ENCODE peak calls at places on chromosomes 5 and 9, in eight cellular contexts. B is BE2C, F is uterus, G is hepatocyte, R is GM23248, J is neuronal stem cell, K is aorta, U is heart right ventricle. X is an unnamed sample.
A peak's percentile ranks its signal among the peaks of the same experiment; 100 is the strongest.

GRCh38 chr9:21661626-21662025 is 140.8 kb upstream of the MTAP start:
- DNase-seq in J (no peak), F (no peak), B (no peak), R (peak; percentile 46), G (no peak), K (no peak), U (no peak), X (no peak)

GRCh38 chr9:131420913-131421312 is 27.0 kb downstream of the PRRC2B start:
- DNase-seq in B (no peak), R (peak; percentile 76), G (peak; percentile 44), F (no peak), U (no peak), J (no peak), K (no peak), X (no peak)

GRCh38 chr5:111072949-111073682 is 1.6 kb downstream of the TSLP start:
- DNase-seq in G (peak; percentile 20), F (peak; percentile 20), U (peak; percentile 76), K (peak; percentile 71), R (peak; percentile 46), J (peak; percentile 49), B (peak; percentile 52), X (peak; percentile 81)

GRCh38 chr9:698276-698675 is 143.2 kb upstream of the DMRT1 start:
- DNase-seq in B (no peak), U (no peak), G (no peak), F (no peak), J (no peak), K (no peak), R (peak; percentile 86), X (no peak)

GRCh38 chr9:86944974-86945867 is 2.1 kb downstream of the GAS1 start:
- DNase-seq in F (peak; percentile 32), G (peak; percentile 15), B (no peak), J (no peak), K (peak; percentile 55), U (no peak), R (peak; percentile 64), X (no peak)

GRCh38 chr5:57986746-57987145 is 473.1 kb downstream of the PLK2 start:
- DNase-seq in F (peak; percentile 18), U (no peak), B (peak; percentile 8), J (no peak), R (peak; percentile 63), K (peak; percentile 59), G (peak; percentile 5), X (no peak)

GRCh38 chr5:108481355-108481931 is 99.5 kb upstream of the FBXL17 start:
- DNase-seq in U (no peak), K (no peak), G (peak; percentile 69), J (peak; percentile 9), F (no peak), R (peak; percentile 63), B (peak; percentile 21), X (no peak)

GRCh38 chr5:172714491-172715420 is 56.2 kb downstream of the DUSP1 start:
- DNase-seq in G (peak; percentile 84), F (peak; percentile 74), J (peak; percentile 51), B (peak; percentile 85), K (peak; percentile 93), R (peak; percentile 78), U (peak; percentile 76), X (peak; percentile 89)

GRCh38 chr5:128305341-128305740 is 221.8 kb downstream of the SLC12A2 start:
- DNase-seq in F (no peak), K (no peak), G (no peak), U (no peak), J (no peak), R (no peak), B (no peak), X (no peak)

GRCh38 chr5:178786424-178786823 is 56.0 kb upstream of the ZNF354A start:
- DNase-seq in B (no peak), G (no peak), K (no peak), R (no peak), F (no peak), J (no peak), U (no peak), X (no peak)

GRCh38 chr5:178786859-178787499 is 56.5 kb upstream of the ZNF354A start:
- DNase-seq in U (no peak), G (peak; percentile 90), J (no peak), R (peak; percentile 82), F (no peak), B (no peak), K (no peak), X (no peak)

GRCh38 chr5:178788381-178789085 is 58.1 kb upstream of the ZNF354A start:
- DNase-seq in B (no peak), U (no peak), G (no peak), R (no peak), K (no peak), F (no peak), J (no peak), X (no peak)

GRCh38 chr5:178785999-178786398 is 55.5 kb upstream of the ZNF354A start:
- DNase-seq in G (peak; percentile 35), K (no peak), R (peak; percentile 72), F (no peak), B (no peak), U (no peak), J (no peak), X (no peak)

DNA sequence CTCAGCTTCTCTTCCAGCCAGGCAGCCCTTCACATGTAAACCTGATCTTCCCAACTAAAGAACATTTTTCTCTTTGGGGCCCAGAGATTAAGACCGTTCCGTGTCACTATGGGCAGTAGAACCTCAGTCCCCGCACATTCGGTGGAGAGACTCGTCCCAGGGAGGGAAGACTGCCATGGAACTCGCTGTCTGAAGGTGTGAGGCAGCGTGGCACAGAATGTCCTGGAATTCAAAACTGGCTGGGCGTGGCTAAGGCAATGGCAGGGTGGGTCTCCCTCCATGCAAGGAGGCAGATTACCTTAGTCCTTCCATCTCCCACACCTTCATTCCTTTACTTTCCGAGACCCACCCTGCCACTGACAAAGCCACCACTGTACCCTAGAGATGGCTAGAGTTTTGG is 57.4 kb upstream of the ZNF354A start:
- DNase-seq in B (no peak), J (no peak), K (no peak), G (no peak), F (no peak), U (no peak), R (no peak), X (no peak)
- H3K9me3 ChIP-seq in B (no peaks in the 10 kb centered on the region), J (no peaks in the 10 kb centered on the region), K (no peaks in the 10 kb centered on the region), G (no peaks in the 10 kb centered on the region), F (no peaks in the 10 kb centered on the region), U (no peaks in the 10 kb centered on the region), R (no peaks in the 10 kb centered on the region), X (no peaks in the 10 kb centered on the region)

GRCh38 chr5:126483156-126483555 is 59.9 kb downstream of the GRAMD2B start:
- DNase-seq in B (no peak), J (no peak), R (peak; percentile 35), K (no peak), G (no peak), F (no peak), U (no peak), X (no peak)

GRCh38 chr5:126482591-126482990 is 59.4 kb downstream of the GRAMD2B start:
- DNase-seq in U (no peak), J (no peak), K (no peak), G (no peak), R (no peak), F (no peak), B (no peak), X (no peak)

GRCh38 chr5:126481243-126481642 is 58.0 kb downstream of the GRAMD2B start:
- DNase-seq in G (no peak), R (peak; percentile 40), K (no peak), U (no peak), J (no peak), B (no peak), F (no peak), X (no peak)

GRCh38 chr5:126479810-126480209 is 56.6 kb downstream of the GRAMD2B start:
- DNase-seq in J (no peak), U (no peak), K (no peak), B (no peak), F (no peak), R (no peak), G (no peak), X (no peak)

DNA sequence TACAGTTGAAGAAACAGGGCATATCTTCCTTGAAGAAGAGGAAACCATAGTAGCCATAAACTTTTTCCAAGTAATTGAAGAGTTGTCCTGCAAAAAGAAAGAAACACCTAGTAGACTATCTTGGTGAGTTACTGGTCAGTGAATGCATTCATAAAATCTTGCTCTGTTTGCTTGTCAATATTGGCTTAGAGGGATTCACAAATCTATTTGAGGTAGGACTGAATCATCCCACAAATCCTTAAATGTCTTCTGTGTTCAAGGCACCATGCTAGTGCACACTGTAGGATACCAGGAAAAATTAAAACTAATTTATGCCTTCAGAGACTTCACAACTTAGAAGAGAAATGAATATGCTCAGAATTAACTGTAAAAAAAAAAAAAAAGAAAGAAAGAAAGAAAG is 57.6 kb downstream of the GRAMD2B start:
- DNase-seq in R (no peak), B (no peak), G (no peak), K (no peak), U (no peak), J (no peak), F (no peak), X (no peak)
- H3K9me3 ChIP-seq in R (no peaks in the 10 kb centered on the region), B (no peaks in the 10 kb centered on the region), G (no peaks in the 10 kb centered on the region), K (no peaks in the 10 kb centered on the region), U (no peaks in the 10 kb centered on the region), J (no peaks in the 10 kb centered on the region), F (no peaks in the 10 kb centered on the region), X (no peaks in the 10 kb centered on the region)

DNA sequence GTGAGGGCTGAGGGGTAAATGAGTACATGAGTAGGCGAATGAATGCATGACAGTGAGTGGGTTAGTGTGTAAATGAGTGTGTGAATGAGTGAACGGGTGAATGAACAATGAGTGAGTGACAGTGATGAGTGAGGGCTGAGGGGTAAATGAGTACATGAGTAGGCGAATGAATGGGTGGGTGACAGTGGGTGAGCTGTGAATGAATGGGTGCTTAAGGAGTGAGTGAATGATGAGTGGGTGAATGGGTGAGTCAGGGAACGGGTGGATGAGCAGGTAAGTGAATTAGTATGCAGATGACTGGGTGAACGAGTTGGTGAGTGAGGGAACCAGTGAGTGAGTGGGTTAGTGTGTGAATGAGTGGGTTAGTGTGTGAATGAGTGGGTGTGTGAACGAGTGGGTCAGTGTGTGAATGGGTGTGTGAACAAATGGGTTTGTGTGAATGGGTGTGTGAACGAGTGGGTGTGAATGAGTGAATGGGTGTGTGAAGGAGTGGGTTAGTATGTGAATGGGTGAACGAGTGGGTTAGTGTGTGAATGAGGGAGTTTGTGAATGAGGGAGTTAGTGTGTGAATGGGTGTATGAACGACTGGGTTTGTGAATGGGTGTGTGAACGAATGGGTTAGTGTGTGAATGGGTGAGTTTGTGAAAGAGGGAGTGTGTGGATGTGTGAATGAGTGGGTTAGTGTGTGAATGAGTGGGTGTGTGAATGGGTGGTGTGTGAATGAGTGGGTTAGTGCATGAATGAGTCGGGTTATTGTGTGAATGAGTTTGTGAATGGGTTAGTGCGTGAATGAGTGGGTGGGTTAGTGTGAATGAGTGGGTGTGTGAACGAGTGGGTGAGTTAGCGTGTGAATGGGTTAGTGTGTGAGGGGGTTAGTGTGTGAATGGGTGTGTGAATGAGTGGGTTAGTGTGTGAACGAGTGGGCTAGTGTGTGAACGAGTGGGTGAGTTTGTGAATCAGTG is 32.9 kb downstream of the NKD2 start:
- DNase-seq in K (no peak), F (no peak), R (no peak), J (no peak), G (no peak), U (no peak), B (no peak), X (no peak)
- H3K9me3 ChIP-seq in K (no peaks in the 10 kb centered on the region), F (no peaks in the 10 kb centered on the region), R (no peaks in the 10 kb centered on the region), J (peaks cover 5% of the 10 kb centered on the region), G (no peaks in the 10 kb centered on the region), U (no peaks in the 10 kb centered on the region), B (peaks cover 3% of the 10 kb centered on the region), X (no peaks in the 10 kb centered on the region)

DNA sequence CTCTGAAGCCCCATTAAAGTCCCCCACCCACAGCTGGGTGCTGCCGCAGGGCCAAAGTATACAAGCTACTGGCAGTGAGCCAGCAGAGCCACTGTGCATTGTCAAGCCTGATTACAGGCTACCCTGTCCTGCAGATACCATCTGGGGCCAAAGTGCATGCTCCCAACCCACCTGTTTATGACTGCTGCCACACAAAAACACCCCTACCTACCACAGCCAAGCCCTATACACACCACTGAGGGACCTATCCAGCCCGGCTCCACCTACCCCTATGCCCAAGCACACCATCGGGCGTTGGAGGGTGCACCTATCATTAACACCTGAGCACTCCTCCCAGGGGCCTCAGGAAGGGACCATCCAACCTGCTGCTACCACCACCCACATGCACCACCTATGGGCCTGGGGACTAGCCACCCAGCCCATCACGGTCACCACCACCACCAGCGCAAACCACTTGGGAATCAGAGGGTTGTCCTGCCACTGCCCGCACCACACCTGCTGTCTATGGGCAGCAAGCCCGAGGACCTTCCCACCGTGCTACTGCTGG is 105.0 kb downstream of the PLPP1 start:
- DNase-seq in R (no peak), B (peak; percentile 82), K (no peak), U (peak; percentile 23), J (no peak), F (no peak), G (peak; percentile 32), X (no peak)
- H3K9me3 ChIP-seq in R (no peaks in the 10 kb centered on the region), B (peaks cover 3% of the 10 kb centered on the region), K (no peaks in the 10 kb centered on the region), U (no peaks in the 10 kb centered on the region), J (peaks cover 37% of the 10 kb centered on the region), F (no peaks in the 10 kb centered on the region), G (no peaks in the 10 kb centered on the region), X (no peaks in the 10 kb centered on the region)

X was measured in heart left ventricle.